ENCODE peak calls at places on chromosome 17, in four cellular contexts. M, H, K and V are unnamed samples.

GRCh38 chr17:82037113-82037888 is at the start of gene DCXR:
- DNase-seq in M (peak), H (peak), K (peak), V (peak)

GRCh38 chr17:35187481-35187880 is 6.7 kb downstream of the SLC35G3 start:
- DNase-seq in M (no peak), H (no peak), K (no peak), V (no peak)

GRCh38 chr17:27921599-27921998 is 28.4 kb upstream of the LYRM9 start:
- DNase-seq in M (no peak), H (no peak), K (no peak), V (no peak)

GRCh38 chr17:51371732-51372151 is 111.4 kb downstream of the UTP18 start:
- DNase-seq in M (no peak), H (no peak), K (peak), V (peak)

GRCh38 chr17:46771601-46772012 is 46.9 kb downstream of the WNT3 start:
- DNase-seq in M (no peak), H (no peak), K (peak), V (peak)

GRCh38 chr17:1829189-1829578 is 518 bp downstream of the SMYD4 start:
- DNase-seq in M (no peak), H (no peak), K (no peak), V (peak)

GRCh38 chr17:3532859-3533142 is 24.8 kb downstream of the TRPV3 start:
- DNase-seq in M (no peak), H (no peak), K (no peak), V (no peak)

GRCh38 chr17:17508641-17509591 is 12.7 kb upstream of the RASD1 start:
- DNase-seq in M (no peak), H (no peak), K (no peak), V (no peak)

GRCh38 chr17:37494401-37494831 is 4.7 kb downstream of the DUSP14 start:
- DNase-seq in M (no peak), H (no peak), K (no peak), V (no peak)

GRCh38 chr17:82154881-82155331 is 56.9 kb upstream of the FASN start:
- DNase-seq in M (no peak), H (no peak), K (no peak), V (no peak)

GRCh38 chr17:16122697-16123434 is 92.5 kb downstream of the NCOR1 start:
- DNase-seq in M (no peak), H (no peak), K (no peak), V (no peak)

GRCh38 chr17:1078831-1079561 is 82.1 kb downstream of the TIMM22 start:
- DNase-seq in M (no peak), H (no peak), K (no peak), V (no peak)

GRCh38 chr17:62172492-62173291 is 107.6 kb upstream of the MED13 start:
- DNase-seq in M (no peak), H (no peak), K (no peak), V (no peak)

GRCh38 chr17:65498831-65499230 is 62.6 kb downstream of the AXIN2 start:
- DNase-seq in M (no peak), H (no peak), K (no peak), V (no peak)

GRCh38 chr17:74601944-74602572 is 10.0 kb upstream of the CD300LD start:
- DNase-seq in M (no peak), H (no peak), K (peak), V (peak)

GRCh38 chr17:5809580-5810188 is 225.4 kb upstream of the NLRP1 start:
- DNase-seq in M (no peak), H (no peak), K (no peak), V (no peak)

GRCh38 chr17:39092672-39093250 is 58.7 kb downstream of the PLXDC1 start:
- DNase-seq in M (no peak), H (no peak), K (no peak), V (no peak)

GRCh38 chr17:42618442-42619150 is 9.1 kb downstream of the TUBG1 start:
- DNase-seq in M (no peak), H (no peak), K (peak), V (peak)

GRCh38 chr17:57195790-57196460 is 60.4 kb upstream of the MSI2 start:
- DNase-seq in M (no peak), H (no peak), K (no peak), V (no peak)

GRCh38 chr17:39754958-39755549 is 17.3 kb downstream of the GRB7 start:
- DNase-seq in M (no peak), H (no peak), K (peak), V (peak)

GRCh38 chr17:58822148-58823050 is 66.7 kb downstream of the PPM1E start:
- DNase-seq in M (no peak), H (no peak), K (no peak), V (no peak)

GRCh38 chr17:77490361-77491183 is 349.8 kb downstream of the SEC14L1 start:
- DNase-seq in M (peak), H (peak), K (no peak), V (no peak)

GRCh38 chr17:77361986-77362620 is 221.3 kb downstream of the SEC14L1 start:
- DNase-seq in M (peak), H (peak), K (no peak), V (no peak)